ENCODE peak calls at places on chromosomes 6 and 20, in six cellular contexts. K is GM20000; R is AG20443; X is EL; D is stimulated activated CD4-positive, alpha-beta T cell treated with anti-CD3 and anti-CD28 coated beads, TNF-alpha, amount 100 ng/mL, for 4 hours; T is KG1. L is an unnamed sample.

GRCh38 chr6:328184-328670 is 35.9 kb downstream of the DUSP22 start:
- DNase-seq in K (peak), R (peak), X (peak), D (no peak), T (no peak), L (peak)

GRCh38 chr6:7833753-7834075 is 76.9 kb downstream of the TXNDC5 start:
- DNase-seq in K (no peak), R (no peak), X (no peak), D (no peak), T (no peak), L (no peak)

GRCh38 chr6:111601875-111602274 is 3.8 kb downstream of the TRAF3IP2 start:
- DNase-seq in K (no peak), R (peak), X (peak), D (no peak), T (no peak), L (peak)

GRCh38 chr6:111552999-111553398 is 52.7 kb downstream of the TRAF3IP2 start:
- DNase-seq in K (no peak), R (no peak), X (no peak), D (no peak), T (no peak), L (no peak)

GRCh38 chr6:40074292-40075050 is 140.2 kb upstream of the MOCS1 start:
- DNase-seq in K (no peak), R (no peak), X (no peak), D (no peak), T (no peak), L (no peak)

GRCh38 chr6:72783035-72783434 is 161.2 kb downstream of the KCNQ5 start:
- DNase-seq in K (no peak), R (no peak), X (no peak), D (no peak), T (no peak), L (no peak)

GRCh38 chr6:15535495-15536200 is 127.2 kb downstream of the DTNBP1 start:
- DNase-seq in K (no peak), R (no peak), X (no peak), D (no peak), T (no peak), L (peak)

GRCh38 chr6:13328076-13328874 is at the start of gene TBC1D7:
- DNase-seq in K (peak), R (peak), X (peak), D (peak), T (peak), L (peak)

GRCh38 chr6:47483853-47484546 is 6.4 kb downstream of the CD2AP start:
- DNase-seq in K (no peak), R (no peak), X (peak), D (no peak), T (no peak), L (peak)

GRCh38 chr6:20335872-20336271 is 65.8 kb upstream of the E2F3 start:
- DNase-seq in K (no peak), R (no peak), X (no peak), D (no peak), T (no peak), L (no peak)

GRCh38 chr6:159941286-159942113 is 27.4 kb upstream of the IGF2R start:
- DNase-seq in K (peak), R (peak), X (peak), D (no peak), T (no peak), L (peak)

GRCh38 chr6:31578058-31578457 is 2.7 kb downstream of the TNF start:
- DNase-seq in K (no peak), R (no peak), X (no peak), D (no peak), T (no peak), L (no peak)

GRCh38 chr6:37137201-37137880 is 32.6 kb upstream of the PIM1 start:
- DNase-seq in K (peak), R (peak), X (peak), D (no peak), T (no peak), L (peak)

GRCh38 chr6:160427312-160428068 is 79.3 kb downstream of the SLC22A3 start:
- DNase-seq in K (no peak), R (no peak), X (no peak), D (no peak), T (no peak), L (no peak)

GRCh38 chr20:5722927-5723326 is 27.3 kb upstream of the SHLD1 start:
- DNase-seq in K (no peak), R (no peak), X (no peak), D (no peak), T (no peak), L (no peak)

GRCh38 chr6:89122625-89123024 is 4.8 kb upstream of the SRSF12 start:
- DNase-seq in K (peak), R (peak), X (peak), D (no peak), T (no peak), L (peak)

GRCh38 chr6:27672113-27672799 is 199.4 kb upstream of the ZNF184 start:
- DNase-seq in K (peak), R (no peak), X (peak), D (no peak), T (peak), L (peak)

GRCh38 chr6:105036371-105036770 is 79.5 kb downstream of the LIN28B start:
- DNase-seq in K (no peak), R (no peak), X (no peak), D (no peak), T (no peak), L (no peak)

GRCh38 chr6:78010130-78010529 is 357.3 kb downstream of the MEI4 start:
- DNase-seq in K (no peak), R (no peak), X (no peak), D (no peak), T (no peak), L (no peak)

GRCh38 chr20:16821211-16822089 is 73.3 kb downstream of the OTOR start:
- DNase-seq in K (peak), R (peak), X (peak), D (no peak), T (no peak), L (peak)

GRCh38 chr6:123895346-123895745 is 91.7 kb downstream of the NKAIN2 start:
- DNase-seq in K (no peak), R (no peak), X (no peak), D (no peak), T (no peak), L (no peak)

GRCh38 chr6:26484161-26484560 is 15.9 kb upstream of the BTN1A1 start:
- DNase-seq in K (no peak), R (no peak), X (no peak), D (no peak), T (no peak), L (no peak)

GRCh38 chr20:49541733-49542513 is 26.0 kb downstream of the PTGIS start:
- DNase-seq in K (peak), R (peak), X (peak), D (peak), T (peak), L (peak)

GRCh38 chr20:36497856-36498255 is 43.5 kb upstream of the MYL9 start:
- DNase-seq in K (no peak), R (no peak), X (peak), D (no peak), T (no peak), L (peak)

GRCh38 chr6:48213076-48213788 is 102.2 kb upstream of the PTCHD4 start:
- DNase-seq in K (no peak), R (no peak), X (no peak), D (no peak), T (no peak), L (no peak)

GRCh38 chr6:143673638-143674037 is 4.1 kb upstream of the PHACTR2 start:
- DNase-seq in K (no peak), R (peak), X (peak), D (no peak), T (no peak), L (peak)

GRCh38 chr6:33279971-33280511 is 3.1 kb downstream of the B3GALT4 start:
- DNase-seq in K (no peak), R (peak), X (peak), D (no peak), T (no peak), L (peak)

GRCh38 chr6:148736779-148737412 is 9.9 kb upstream of the UST start:
- DNase-seq in K (no peak), R (no peak), X (no peak), D (no peak), T (no peak), L (no peak)

GRCh38 chr20:17579369-17580039 is 9.6 kb downstream of the DSTN start:
- DNase-seq in K (no peak), R (no peak), X (peak), D (no peak), T (no peak), L (no peak)

GRCh38 chr6:10610289-10610688 is 84.1 kb downstream of the C6orf52 start:
- DNase-seq in K (no peak), R (peak), X (peak), D (no peak), T (no peak), L (peak)

GRCh38 chr6:113763311-113763766 is 93.8 kb upstream of the MARCKS start:
- DNase-seq in K (no peak), R (no peak), X (peak), D (no peak), T (no peak), L (peak)

GRCh38 chr6:32223258-32224235 is at the start of gene NOTCH4:
- DNase-seq in K (no peak), R (no peak), X (no peak), D (no peak), T (no peak), L (no peak)

GRCh38 chr20:60008130-60008808 is 50.0 kb downstream of the CDH26 start:
- DNase-seq in K (no peak), R (no peak), X (no peak), D (no peak), T (peak), L (no peak)

GRCh38 chr20:1965520-1966278 is 28.2 kb downstream of the PDYN start:
- DNase-seq in K (peak), R (peak), X (peak), D (peak), T (peak), L (peak)

GRCh38 chr6:158060447-158061360 is 79.0 kb downstream of the SYNJ2 start:
- DNase-seq in K (no peak), R (peak), X (peak), D (no peak), T (no peak), L (peak)

GRCh38 chr20:34075647-34076046 is 36.4 kb downstream of the EIF2S2 start:
- DNase-seq in K (no peak), R (no peak), X (no peak), D (no peak), T (no peak), L (no peak)

GRCh38 chr6:143236151-143236788 is 175.6 kb downstream of the AIG1 start:
- DNase-seq in K (no peak), R (peak), X (peak), D (no peak), T (no peak), L (peak)